ENCODE peak calls at places on chromosomes 16 and 17, in ten cellular contexts. One of them, this sample, is unnamed.
A peak's percentile ranks its signal among the peaks of the same experiment; 100 is the strongest.

GRCh38 chr16:5393070-5393469 is 295.5 kb upstream of the EEF2KMT start:
- DNase-seq in upper lobe of right lung: no peak
- DNase-seq in T-cell: no peak
- DNase-seq in mesothelial cell of epicardium: no peak
- DNase-seq in cardiac fibroblast: no peak
- DNase-seq in glutamatergic neuron: no peak
- DNase-seq in adrenal gland: no peak
- DNase-seq in GM03348: no peak
- DNase-seq in ACHN: no peak
- DNase-seq in GM04504: no peak
- DNase-seq in this sample: no peak

GRCh38 chr16:79076039-79076767 is 524.3 kb downstream of the MAF start:
- DNase-seq in upper lobe of right lung: no peak
- DNase-seq in T-cell: no peak
- DNase-seq in mesothelial cell of epicardium: no peak
- DNase-seq in cardiac fibroblast: no peak
- DNase-seq in glutamatergic neuron: no peak
- DNase-seq in adrenal gland: no peak
- DNase-seq in GM03348: no peak
- DNase-seq in ACHN: no peak
- DNase-seq in GM04504: no peak
- DNase-seq in this sample: no peak

GRCh38 chr16:4377573-4378146 is 6.0 kb downstream of the VASN start:
- DNase-seq in upper lobe of right lung: no peak
- DNase-seq in T-cell: no peak
- DNase-seq in mesothelial cell of epicardium: no peak
- DNase-seq in cardiac fibroblast: no peak
- DNase-seq in glutamatergic neuron: no peak
- DNase-seq in adrenal gland: no peak
- DNase-seq in GM03348: no peak
- DNase-seq in ACHN: no peak
- DNase-seq in GM04504: no peak
- DNase-seq in this sample: peak; percentile 64

GRCh38 chr17:7177210-7177953 is 1.8 kb downstream of the ASGR1 start:
- DNase-seq in upper lobe of right lung: peak; percentile 85
- DNase-seq in T-cell: peak; percentile 64
- DNase-seq in mesothelial cell of epicardium: peak; percentile 88
- DNase-seq in cardiac fibroblast: peak; percentile 59
- DNase-seq in glutamatergic neuron: peak; percentile 84
- DNase-seq in adrenal gland: peak; percentile 83
- DNase-seq in GM03348: peak; percentile 93
- DNase-seq in ACHN: peak; percentile 76
- DNase-seq in GM04504: peak; percentile 21
- DNase-seq in this sample: peak; percentile 61

GRCh38 chr16:48445782-48446533 is 60.7 kb upstream of the SIAH1 start:
- DNase-seq in upper lobe of right lung: no peak
- DNase-seq in T-cell: no peak
- DNase-seq in mesothelial cell of epicardium: no peak
- DNase-seq in cardiac fibroblast: no peak
- DNase-seq in glutamatergic neuron: no peak
- DNase-seq in adrenal gland: peak; percentile 15
- DNase-seq in GM03348: no peak
- DNase-seq in ACHN: no peak
- DNase-seq in GM04504: no peak
- DNase-seq in this sample: no peak

GRCh38 chr17:66790476-66791061 is 44.3 kb upstream of the CACNG5 start:
- DNase-seq in upper lobe of right lung: no peak
- DNase-seq in T-cell: no peak
- DNase-seq in mesothelial cell of epicardium: no peak
- DNase-seq in cardiac fibroblast: no peak
- DNase-seq in glutamatergic neuron: no peak
- DNase-seq in adrenal gland: no peak
- DNase-seq in GM03348: no peak
- DNase-seq in ACHN: no peak
- DNase-seq in GM04504: no peak
- DNase-seq in this sample: no peak

GRCh38 chr16:54280751-54281150 is 5.8 kb downstream of the IRX3 start:
- DNase-seq in upper lobe of right lung: no peak
- DNase-seq in T-cell: no peak
- DNase-seq in mesothelial cell of epicardium: peak; percentile 34
- DNase-seq in cardiac fibroblast: peak; percentile 61
- DNase-seq in glutamatergic neuron: no peak
- DNase-seq in adrenal gland: no peak
- DNase-seq in GM03348: peak; percentile 25
- DNase-seq in ACHN: peak; percentile 13
- DNase-seq in GM04504: no peak
- DNase-seq in this sample: peak; percentile 22

GRCh38 chr17:28394717-28395116 is 11.3 kb downstream of the SLC46A1 start:
- DNase-seq in upper lobe of right lung: no peak
- DNase-seq in T-cell: no peak
- DNase-seq in mesothelial cell of epicardium: no peak
- DNase-seq in cardiac fibroblast: peak; percentile 9
- DNase-seq in glutamatergic neuron: no peak
- DNase-seq in adrenal gland: no peak
- DNase-seq in GM03348: no peak
- DNase-seq in ACHN: peak; percentile 36
- DNase-seq in GM04504: no peak
- DNase-seq in this sample: no peak

GRCh38 chr16:72198641-72199250 is 26.8 kb upstream of the PMFBP1 start:
- DNase-seq in upper lobe of right lung: no peak
- DNase-seq in T-cell: no peak
- DNase-seq in mesothelial cell of epicardium: no peak
- DNase-seq in cardiac fibroblast: no peak
- DNase-seq in glutamatergic neuron: no peak
- DNase-seq in adrenal gland: peak; percentile 80
- DNase-seq in GM03348: no peak
- DNase-seq in ACHN: no peak
- DNase-seq in GM04504: no peak
- DNase-seq in this sample: no peak

GRCh38 chr16:69166221-69166833 is 20.6 kb upstream of the SNTB2 start:
- DNase-seq in upper lobe of right lung: no peak
- DNase-seq in T-cell: peak; percentile 26
- DNase-seq in mesothelial cell of epicardium: no peak
- DNase-seq in cardiac fibroblast: peak; percentile 51
- DNase-seq in glutamatergic neuron: no peak
- DNase-seq in adrenal gland: no peak
- DNase-seq in GM03348: peak; percentile 70
- DNase-seq in ACHN: no peak
- DNase-seq in GM04504: no peak
- DNase-seq in this sample: peak; percentile 75